ENCODE peak calls at places on chromosomes 13 and 19, in five cellular contexts. D is pancreas, C is lower lobe of right lung, A is fibroblast of pulmonary artery, Y is PC-3. R is an unnamed sample.

GRCh38 chr13:76790519-76791289 is 95.5 kb downstream of the KCTD12 start:
- DNase-seq in C (no peak), D (no peak), A (peak; percentile 51), Y (no peak), R (no peak)

GRCh38 chr13:61728468-61728867 is 312.8 kb upstream of the PCDH20 start:
- DNase-seq in C (no peak), D (no peak), Y (no peak), A (peak; percentile 79), R (peak; percentile 46)

GRCh38 chr13:109874921-109875454 is 88.6 kb upstream of the IRS2 start:
- DNase-seq in Y (peak; percentile 8), A (peak; percentile 65), C (no peak), D (no peak), R (peak; percentile 22)

GRCh38 chr13:51643882-51644281 is 59.6 kb downstream of the WDFY2 start:
- DNase-seq in D (no peak), Y (peak; percentile 83), A (peak; percentile 93), C (no peak), R (peak; percentile 86)

GRCh38 chr19:34678085-34678412 is 571 bp downstream of the ZNF302 start:
- DNase-seq in D (no peak), C (no peak), A (no peak), Y (no peak), R (no peak)

GRCh38 chr19:8515317-8515716 is 1.4 kb upstream of the ZNF414 start:
- DNase-seq in C (peak; percentile 74), A (no peak), D (no peak), Y (no peak), R (no peak)

GRCh38 chr13:73416093-73416492 is 357.3 kb downstream of the KLF5 start:
- DNase-seq in D (no peak), Y (no peak), A (no peak), C (no peak), R (no peak)

GRCh38 chr13:23985846-23986245 is 88.5 kb upstream of the C1QTNF9B start:
- DNase-seq in D (no peak), Y (no peak), A (no peak), C (no peak), R (no peak)

GRCh38 chr19:11247391-11247790 is 8.0 kb downstream of the ANGPTL8 start:
- DNase-seq in Y (no peak), D (no peak), A (peak; percentile 89), C (no peak), R (peak; percentile 41)

GRCh38 chr19:13056052-13056660 is 46.5 kb downstream of the LYL1 start:
- DNase-seq in D (no peak), A (peak; percentile 78), C (peak; percentile 92), Y (peak; percentile 97), R (peak; percentile 90)

GRCh38 chr19:45637890-45638667 is 1.1 kb downstream of the EML2 start:
- DNase-seq in Y (no peak), C (no peak), D (no peak), A (peak; percentile 72), R (peak; percentile 73)

GRCh38 chr13:44703371-44703770 is 127.2 kb upstream of the TSC22D1 start:
- DNase-seq in A (peak; percentile 29), C (no peak), Y (peak; percentile 38), D (no peak), R (peak; percentile 46)

GRCh38 chr19:32318884-32319520 is 26.4 kb upstream of the ZNF507 start:
- DNase-seq in Y (peak; percentile 23), A (peak; percentile 13), D (no peak), C (no peak), R (peak; percentile 21)

GRCh38 chr19:41362143-41362847 is 1.7 kb downstream of the B9D2 start:
- DNase-seq in Y (peak; percentile 24), C (no peak), D (no peak), A (no peak), R (no peak)

GRCh38 chr19:16327501-16327900 is 2.9 kb downstream of the KLF2 start:
- DNase-seq in A (peak; percentile 40), Y (no peak), D (no peak), C (no peak), R (no peak)

GRCh38 chr19:33186835-33187540 is 7.1 kb upstream of the LRP3 start:
- DNase-seq in A (no peak), Y (no peak), C (peak; percentile 43), D (no peak), R (no peak)

GRCh38 chr13:54658771-54659170 is 1630.2 kb downstream of the OLFM4 start:
- DNase-seq in Y (no peak), D (no peak), C (no peak), A (no peak), R (no peak)

GRCh38 chr13:36857273-36857672 is 38.3 kb downstream of the RFXAP start:
- DNase-seq in Y (no peak), A (no peak), C (no peak), D (no peak), R (no peak)

GRCh38 chr13:36859259-36859658 is 40.2 kb downstream of the RFXAP start:
- DNase-seq in C (no peak), A (no peak), Y (no peak), D (no peak), R (no peak)

GRCh38 chr13:36862002-36862706 is 43.1 kb downstream of the RFXAP start:
- DNase-seq in Y (peak; percentile 44), C (no peak), D (no peak), A (peak; percentile 33), R (no peak)

GRCh38 chr13:36862722-36863121 is 43.7 kb downstream of the RFXAP start:
- DNase-seq in D (no peak), Y (no peak), A (no peak), C (no peak), R (no peak)

DNA sequence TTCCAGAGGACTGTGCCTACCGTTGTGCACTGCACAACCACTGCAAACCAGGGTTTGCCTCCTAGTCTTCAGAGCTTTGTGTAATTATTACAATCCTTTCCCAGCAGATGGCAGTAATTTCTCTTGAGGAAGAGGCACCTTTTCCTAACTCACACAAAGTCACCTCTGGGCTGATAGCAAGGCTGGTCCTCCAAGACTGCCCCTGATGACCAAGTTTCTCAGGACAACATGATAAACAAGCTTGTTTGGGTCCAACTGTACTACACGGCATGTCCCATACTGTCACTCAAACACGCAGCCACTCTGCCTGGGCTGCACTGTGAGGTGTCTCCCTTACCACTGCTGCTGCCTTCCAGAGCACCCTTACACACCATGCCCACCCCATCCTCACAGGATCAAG is 39.3 kb downstream of the RFXAP start:
- DNase-seq in C (no peak), A (peak; percentile 74), Y (peak; percentile 73), D (no peak), R (peak; percentile 70)
- TF ChIP-seq CTCF in C (peak; percentile 44), A (peak; percentile 60), Y (peak; percentile 57), D (peak; percentile 9), R (peak; percentile 39)

GRCh38 chr13:30551194-30551593 is 66.5 kb upstream of the USPL1 start:
- DNase-seq in D (no peak), A (peak; percentile 56), Y (peak; percentile 58), C (no peak), R (peak; percentile 54)

GRCh38 chr13:30552567-30552966 is 65.2 kb upstream of the USPL1 start:
- DNase-seq in Y (no peak), A (no peak), C (no peak), D (no peak), R (no peak)
- TF ChIP-seq CTCF in Y (no peak), A (no peak), C (no peak), D (no peak), R (no peak)

GRCh38 chr19:48994035-48994386 is 324 bp downstream of the RUVBL2 start:
- DNase-seq in D (no peak), A (no peak), C (no peak), Y (no peak), R (no peak)

GRCh38 chr19:48992571-48993174 is 436 bp downstream of the GYS1 start:
- DNase-seq in A (no peak), Y (no peak), C (no peak), D (peak; percentile 47), R (no peak)

GRCh38 chr19:48993175-48994034 is at the start of the genes GYS1 and RUVBL2:
- DNase-seq in C (peak; percentile 100), Y (peak; percentile 98), D (peak; percentile 99), A (peak; percentile 100), R (peak; percentile 100)

GRCh38 chr19:48999481-49000325 is 6.0 kb downstream of the RUVBL2 start:
- DNase-seq in A (peak; percentile 79), D (no peak), Y (peak; percentile 51), C (peak; percentile 75), R (peak; percentile 69)

GRCh38 chr19:48997972-48998371 is 4.3 kb downstream of the RUVBL2 start:
- DNase-seq in C (peak; percentile 57), A (peak; percentile 63), Y (peak; percentile 63), D (no peak), R (peak; percentile 64)
- TF ChIP-seq CTCF in C (peak; percentile 42), A (peak; percentile 58), Y (peak; percentile 71), D (no peak), R (peak; percentile 38)

GRCh38 chr13:97068146-97068545 is 73.9 kb upstream of the OXGR1 start:
- DNase-seq in D (no peak), Y (no peak), A (no peak), C (no peak), R (no peak)

GRCh38 chr13:97068964-97069815 is 74.9 kb upstream of the OXGR1 start:
- DNase-seq in A (no peak), C (no peak), D (no peak), Y (no peak), R (no peak)

GRCh38 chr13:97072297-97072696 is 78.0 kb upstream of the OXGR1 start:
- DNase-seq in A (no peak), C (no peak), Y (no peak), D (no peak), R (no peak)

DNA sequence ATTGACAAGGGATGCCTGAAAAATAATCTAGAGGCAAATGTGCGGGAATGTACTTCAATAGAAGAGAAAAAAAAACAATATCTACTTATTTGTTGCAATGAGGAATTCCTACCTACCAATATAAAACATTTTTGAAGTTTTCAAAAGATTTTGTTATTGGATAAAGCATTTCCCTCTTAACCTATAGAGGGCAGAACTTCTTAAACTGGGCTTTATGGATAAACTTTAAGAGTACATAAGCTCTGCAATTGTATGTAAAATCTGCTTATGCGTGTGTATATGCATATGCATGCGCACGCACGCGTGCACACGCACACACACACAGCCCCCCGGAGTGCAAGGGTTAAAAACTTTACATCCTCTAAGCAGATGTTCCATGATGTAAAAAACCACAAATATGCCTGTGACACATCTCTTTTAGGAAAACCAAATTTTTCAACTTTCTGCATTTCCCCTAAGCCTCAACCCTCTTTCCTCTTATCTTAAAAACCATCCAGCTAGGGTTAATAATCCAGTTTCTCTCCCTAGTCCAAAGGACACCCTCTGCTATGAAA is 73.1 kb upstream of the OXGR1 start:
- DNase-seq in A (peak; percentile 13), D (no peak), Y (no peak), C (no peak), R (no peak)
- TF ChIP-seq CTCF in A (peak; percentile 17), D (no peak), Y (peak; percentile 45), C (no peak), R (no peak)

GRCh38 chr13:58085819-58086218 is 454.3 kb downstream of the PCDH17 start:
- DNase-seq in C (no peak), D (no peak), Y (no peak), A (peak; percentile 1), R (no peak)

GRCh38 chr13:58087566-58087965 is 456.0 kb downstream of the PCDH17 start:
- DNase-seq in Y (peak; percentile 2), D (no peak), A (no peak), C (no peak), R (peak; percentile 2)
- TF ChIP-seq CTCF in Y (no peak), D (no peak), A (no peak), C (no peak), R (no peak)

GRCh38 chr19:28012361-28012760 is 1200.6 kb downstream of the UQCRFS1 start:
- DNase-seq in D (no peak), A (no peak), Y (no peak), C (no peak), R (no peak)
- TF ChIP-seq CTCF in D (no peak), A (no peak), Y (no peak), C (no peak), R (no peak)

GRCh38 chr19:47537493-47537892 is 22.6 kb upstream of the NAPA start:
- DNase-seq in C (no peak), Y (no peak), D (no peak), A (no peak), R (no peak)
- TF ChIP-seq CTCF in C (no peak), Y (no peak), D (no peak), A (no peak), R (no peak)

R was measured in MCF 10A.